ENCODE peak calls at places on chromosomes 4 and X, in five cellular contexts. M is HFF-Myc, F is ovary, A is AG10803, Z is right atrium auricular region. G is an unnamed sample.

GRCh38 chrX:63250253-63250868 is 100.8 kb downstream of the SPIN4 start:
- DNase-seq in M (peak), F (no peak), A (peak), Z (no peak), G (peak)

GRCh38 chrX:48971325-48972213 is at the start of gene KCND1:
- DNase-seq in M (no peak), F (no peak), A (peak), Z (no peak), G (no peak)

GRCh38 chrX:132401935-132402334 is 86.9 kb downstream of the MBNL3 start:
- DNase-seq in M (no peak), F (no peak), A (peak), Z (no peak), G (no peak)

GRCh38 chr4:189785257-189785656 is 155.4 kb upstream of the FRG1 start:
- DNase-seq in M (no peak), F (no peak), A (no peak), Z (no peak), G (no peak)

GRCh38 chrX:15468036-15468435 is 25.1 kb downstream of the PIR start:
- DNase-seq in M (no peak), F (no peak), A (peak), Z (peak), G (no peak)

GRCh38 chrX:74534569-74535038 is 79.8 kb downstream of the RLIM start:
- DNase-seq in M (no peak), F (no peak), A (peak), Z (no peak), G (no peak)

GRCh38 chrX:15349046-15349445 is 13.7 kb upstream of the PIGA start:
- DNase-seq in M (no peak), F (peak), A (peak), Z (no peak), G (no peak)

GRCh38 chrX:153884136-153885076 is 1.6 kb downstream of the L1CAM start:
- DNase-seq in M (no peak), F (no peak), A (no peak), Z (no peak), G (no peak)

GRCh38 chr4:119550857-119551532 is 77.6 kb downstream of the PDE5A start:
- DNase-seq in M (no peak), F (no peak), A (peak), Z (no peak), G (no peak)

GRCh38 chrX:31038585-31039326 is 33.1 kb downstream of the FTHL17 start:
- DNase-seq in M (peak), F (peak), A (peak), Z (no peak), G (no peak)

GRCh38 chr4:7055111-7055989 is 12.2 kb downstream of the TADA2B start:
- DNase-seq in M (no peak), F (peak), A (no peak), Z (no peak), G (no peak)

GRCh38 chr4:38663801-38664703 is at the start of gene KLF3:
- DNase-seq in M (no peak), F (peak), A (peak), Z (peak), G (peak)

GRCh38 chrX:76127341-76127740 is 45.5 kb upstream of the PBDC1 start:
- DNase-seq in M (no peak), F (no peak), A (no peak), Z (no peak), G (no peak)

GRCh38 chrX:25721564-25721963 is 416.6 kb upstream of the MAGEB18 start:
- DNase-seq in M (no peak), F (no peak), A (peak), Z (no peak), G (no peak)

GRCh38 chrX:44314259-44314734 is 29.2 kb downstream of the EFHC2 start:
- DNase-seq in M (no peak), F (no peak), A (peak), Z (no peak), G (no peak)

GRCh38 chr4:36290641-36291040 is 9.2 kb downstream of the DTHD1 start:
- DNase-seq in M (no peak), F (no peak), A (no peak), Z (no peak), G (no peak)

GRCh38 chr4:183329244-183329643 is 7.0 kb upstream of the CLDN24 start:
- DNase-seq in M (no peak), F (no peak), A (no peak), Z (no peak), G (no peak)

GRCh38 chrX:134388161-134389109 is 71.5 kb upstream of the HPRT1 start:
- DNase-seq in M (no peak), F (no peak), A (no peak), Z (no peak), G (no peak)

GRCh38 chr4:118682928-118683327 is 2.3 kb upstream of the METTL14 start:
- DNase-seq in M (peak), F (no peak), A (peak), Z (no peak), G (no peak)

GRCh38 chr4:108644237-108644636 is 6.2 kb upstream of the OSTC start:
- DNase-seq in M (peak), F (no peak), A (peak), Z (no peak), G (no peak)

GRCh38 chr4:8560265-8561047 is 19.7 kb upstream of the GPR78 start:
- DNase-seq in M (no peak), F (no peak), A (no peak), Z (no peak), G (no peak)

GRCh38 chr4:8558080-8558960 is 21.9 kb upstream of the GPR78 start:
- DNase-seq in M (no peak), F (no peak), A (peak), Z (no peak), G (no peak)

GRCh38 chr4:8557151-8558076 is 22.8 kb upstream of the GPR78 start:
- DNase-seq in M (no peak), F (peak), A (no peak), Z (no peak), G (no peak)

GRCh38 chr4:8559524-8560264 is 20.5 kb upstream of the GPR78 start:
- DNase-seq in M (no peak), F (no peak), A (no peak), Z (no peak), G (no peak)

DNA sequence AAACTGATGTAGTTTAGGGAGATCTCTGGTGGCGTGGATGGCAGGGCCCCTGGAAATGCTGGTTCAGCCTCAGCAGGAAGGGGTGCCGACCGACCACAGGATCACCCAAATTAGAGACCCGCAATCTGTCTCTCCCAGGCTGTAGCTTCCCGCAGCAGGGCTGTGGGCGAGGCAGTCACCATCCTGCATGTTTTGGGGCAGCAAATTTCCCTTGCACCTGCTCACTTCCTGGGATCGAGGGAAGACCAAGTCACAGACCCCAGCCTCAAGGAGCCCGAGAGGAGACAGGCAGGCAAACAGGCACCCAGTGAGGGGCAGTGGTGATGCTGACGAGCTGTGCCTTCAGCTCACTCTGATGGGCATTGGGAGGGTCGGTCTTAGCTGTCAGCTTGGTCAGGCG is 21.2 kb upstream of the GPR78 start:
- DNase-seq in M (no peak), F (peak), A (no peak), Z (no peak), G (no peak)
- H3K4me3 ChIP-seq in M (no peak), F (no peak), A (no peak), Z (no peak), G (no peak)

DNA sequence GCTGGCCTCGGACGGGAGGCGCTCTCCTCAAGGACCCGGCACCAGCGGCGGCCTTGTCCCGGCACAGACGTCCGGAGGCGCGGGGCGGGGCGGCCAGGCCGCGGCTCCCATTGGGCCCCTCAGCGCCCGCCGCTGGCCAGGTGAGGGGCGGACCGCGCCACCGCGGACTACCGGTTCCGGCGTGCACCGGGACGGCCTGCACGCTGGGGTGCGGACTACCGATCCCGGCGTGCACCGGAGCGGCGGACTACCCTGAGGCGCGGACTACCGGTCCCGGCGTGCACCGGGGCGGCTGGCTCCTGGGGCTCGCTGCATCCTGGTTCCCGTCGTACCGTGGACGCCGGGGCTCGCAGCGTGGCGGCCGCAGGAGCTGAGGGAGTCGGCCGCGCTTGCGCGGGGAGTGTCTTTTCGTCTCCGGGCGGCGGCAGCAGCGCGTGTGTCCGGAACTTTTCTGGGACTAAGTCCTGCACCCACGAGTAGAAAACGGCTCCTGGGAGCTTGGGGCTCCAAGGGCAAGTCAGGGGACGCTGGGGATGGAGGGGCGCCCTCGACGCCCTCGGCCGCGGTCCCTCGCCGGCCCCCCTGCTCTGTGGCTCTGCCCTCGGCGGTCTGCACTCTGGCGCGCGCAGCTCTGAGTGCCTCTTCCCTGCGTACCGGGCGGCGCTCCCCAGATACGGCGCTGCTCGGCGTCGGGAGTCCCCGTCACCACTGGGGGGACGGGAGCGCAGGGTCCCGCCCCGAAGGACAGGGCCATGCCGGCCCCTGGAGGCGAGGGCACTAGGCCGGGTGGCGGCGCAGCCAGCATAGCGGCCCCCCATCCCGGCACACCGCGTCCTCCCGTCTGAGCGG is at the start of gene LETM1:
- DNase-seq in M (peak), F (peak), A (peak), Z (peak), G (peak)
- TF ChIP-seq CTCF in M (no peak), F (no peak), A (peak), Z (peak), G (peak)

GRCh38 chr4:146567396-146567795 is 45.7 kb upstream of the SLC10A7 start:
- DNase-seq in M (no peak), F (no peak), A (peak), Z (no peak), G (no peak)
- H3K4me3 ChIP-seq in M (no peak), F (no peak), A (no peak), Z (no peak), G (no peak)

DNA sequence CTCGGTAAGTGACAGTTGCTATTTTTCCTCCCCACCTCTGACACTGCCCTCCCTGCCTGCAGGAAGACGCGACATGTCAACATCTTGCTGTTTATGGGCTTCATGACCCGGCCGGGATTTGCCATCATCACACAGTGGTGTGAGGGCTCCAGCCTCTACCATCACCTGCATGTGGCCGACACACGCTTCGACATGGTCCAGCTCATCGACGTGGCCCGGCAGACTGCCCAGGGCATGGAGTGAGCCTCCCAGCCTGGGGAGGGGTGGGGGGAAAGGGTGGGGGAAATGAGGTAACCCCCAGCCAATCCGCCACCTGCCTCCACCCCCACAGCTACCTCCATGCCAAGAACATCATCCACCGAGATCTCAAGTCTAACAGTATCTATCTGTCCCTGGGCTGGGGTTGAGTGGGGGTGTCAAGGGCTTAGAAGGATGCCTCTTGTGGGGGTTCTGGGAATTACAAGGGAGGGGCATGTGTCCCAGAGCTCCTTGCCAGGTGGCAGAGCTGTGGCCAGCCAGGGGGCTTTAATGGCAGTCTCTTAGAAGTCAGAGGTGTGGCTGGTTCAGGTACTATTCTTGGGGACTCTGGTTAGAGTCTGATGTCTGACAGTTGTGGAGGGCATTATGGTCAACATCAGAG is 7.8 kb downstream of the ARAF start:
- DNase-seq in M (no peak), F (no peak), A (no peak), Z (no peak), G (no peak)
- TF ChIP-seq CTCF in M (no peak), F (no peak), A (peak), Z (no peak), G (no peak)

GRCh38 chrX:101956556-101956955 is 24.7 kb upstream of the ZMAT1 start:
- DNase-seq in M (no peak), F (no peak), A (no peak), Z (no peak), G (no peak)

GRCh38 chrX:101950581-101950980 is 18.8 kb upstream of the ZMAT1 start:
- DNase-seq in M (no peak), F (no peak), A (no peak), Z (no peak), G (no peak)
- H3K4me3 ChIP-seq in M (no peak), F (no peak), A (no peak), Z (no peak), G (no peak)

DNA sequence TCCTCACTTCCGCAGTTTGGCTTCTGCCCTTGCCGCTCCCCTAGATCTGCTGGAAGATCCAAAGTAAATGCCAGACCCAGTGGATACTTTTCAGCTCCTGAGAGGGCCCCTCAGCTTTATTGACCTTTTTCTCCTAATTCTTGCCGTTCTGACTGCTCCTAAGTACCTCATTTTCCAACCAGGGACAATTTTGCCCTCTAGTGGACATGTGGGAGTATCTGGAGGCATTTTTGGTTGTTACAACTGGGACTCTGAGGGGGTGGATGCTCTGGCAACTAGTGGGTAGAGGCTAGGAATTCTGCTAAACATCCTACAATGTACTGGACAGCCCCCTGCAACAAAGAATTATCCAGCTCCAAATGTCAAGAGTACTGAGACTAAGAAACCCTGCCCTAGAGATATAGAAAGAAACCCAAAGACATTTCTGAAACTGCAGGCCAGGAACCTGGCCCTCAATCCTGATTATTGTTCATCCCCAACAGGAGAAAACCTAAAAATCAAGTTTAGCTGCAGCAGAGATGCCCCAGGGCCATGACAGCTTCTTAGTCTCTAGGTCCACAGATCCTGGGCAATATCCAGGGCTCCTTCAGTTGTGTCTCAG is 3.4 kb downstream of the TEX13B start:
- DNase-seq in M (peak), F (no peak), A (peak), Z (no peak), G (no peak)
- TF ChIP-seq CTCF in M (peak), F (no peak), A (peak), Z (peak), G (peak)

DNA sequence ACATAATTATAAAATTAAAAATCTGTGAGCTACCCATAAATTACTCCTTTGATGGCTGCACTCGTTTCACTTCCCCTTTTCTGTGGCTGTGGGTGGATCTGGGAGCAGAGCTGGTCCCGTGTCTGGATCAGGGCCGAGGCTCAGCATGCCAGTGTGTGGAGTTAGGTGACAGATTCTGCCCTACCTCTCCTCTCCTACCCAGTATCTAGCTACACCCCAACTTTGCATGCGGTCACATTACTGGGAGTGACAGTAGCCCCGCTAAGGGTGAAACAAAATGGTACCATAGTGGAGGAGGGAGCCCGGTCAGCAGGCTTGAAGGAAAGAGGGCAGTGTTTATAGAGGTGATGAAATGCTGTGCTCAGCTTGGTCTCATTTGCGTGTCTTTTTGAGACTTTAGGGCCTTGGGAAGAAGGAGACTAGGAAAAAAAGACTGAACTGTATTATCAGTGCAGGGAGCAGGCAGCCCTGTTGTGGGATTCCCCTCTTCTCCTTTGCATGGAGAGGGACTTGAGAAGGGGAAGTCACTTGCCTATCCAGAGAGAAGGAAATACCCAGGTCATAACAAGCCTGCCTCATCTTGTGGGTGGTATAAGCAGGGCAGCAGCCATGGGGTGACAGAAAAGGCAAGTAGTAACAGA is 48.4 kb downstream of the ARHGAP10 start:
- DNase-seq in M (no peak), F (no peak), A (no peak), Z (no peak), G (no peak)
- H3K4me3 ChIP-seq in M (no peak), F (no peak), A (no peak), Z (no peak), G (no peak)

GRCh38 chr4:77788990-77789389 is 30.2 kb downstream of the CNOT6L start:
- DNase-seq in M (no peak), F (no peak), A (no peak), Z (no peak), G (no peak)
- TF ChIP-seq CTCF in M (no peak), F (no peak), A (no peak), Z (no peak), G (no peak)

GRCh38 chr4:73450398-73451004 is 14.5 kb downstream of the AFP start:
- DNase-seq in M (no peak), F (peak), A (peak), Z (peak), G (peak)
- H3K4me3 ChIP-seq in M (no peak), F (no peak), A (peak), Z (no peak), G (no peak)

GRCh38 chr4:54677416-54677815 is 19.7 kb downstream of the KIT start:
- DNase-seq in M (no peak), F (no peak), A (no peak), Z (no peak), G (no peak)
- TF ChIP-seq CTCF in M (no peak), F (no peak), A (no peak), Z (no peak), G (no peak)

G was measured in AG04449.